ENCODE peak calls at places on chromosome 9, in seven cellular contexts. One of them, this sample, is unnamed.
A peak's percentile ranks its signal among the peaks of the same experiment; 100 is the strongest.

GRCh38 chr9:71145179-71145578 is 23.8 kb upstream of the TRPM3 start:
- DNase-seq in activated B cell treated with CpG ODN at 0.5 μM for 24 hours: no peak
- DNase-seq in mammary epithelial cell: no peak
- DNase-seq in GM23338: no peak
- DNase-seq in Peyer's patch: no peak
- DNase-seq in cardiac fibroblast: peak; percentile 14
- DNase-seq in tibial nerve: no peak
- DNase-seq in this sample: peak; percentile 22

GRCh38 chr9:129347323-129348120 is 169.5 kb upstream of the IER5L start:
- DNase-seq in activated B cell treated with CpG ODN at 0.5 μM for 24 hours: no peak
- DNase-seq in mammary epithelial cell: no peak
- DNase-seq in GM23338: no peak
- DNase-seq in Peyer's patch: no peak
- DNase-seq in cardiac fibroblast: peak; percentile 54
- DNase-seq in tibial nerve: peak; percentile 13
- DNase-seq in this sample: no peak

GRCh38 chr9:38022995-38023394 is 46.0 kb downstream of the SHB start:
- DNase-seq in activated B cell treated with CpG ODN at 0.5 μM for 24 hours: no peak
- DNase-seq in mammary epithelial cell: no peak
- DNase-seq in GM23338: no peak
- DNase-seq in Peyer's patch: no peak
- DNase-seq in cardiac fibroblast: no peak
- DNase-seq in tibial nerve: no peak
- DNase-seq in this sample: no peak

GRCh38 chr9:115000217-115000639 is 69.8 kb upstream of the TNFSF8 start:
- DNase-seq in activated B cell treated with CpG ODN at 0.5 μM for 24 hours: no peak
- DNase-seq in mammary epithelial cell: no peak
- DNase-seq in GM23338: no peak
- DNase-seq in Peyer's patch: no peak
- DNase-seq in cardiac fibroblast: no peak
- DNase-seq in tibial nerve: no peak
- DNase-seq in this sample: peak; percentile 31

GRCh38 chr9:92716557-92716956 is 46.6 kb upstream of the IPPK start:
- DNase-seq in activated B cell treated with CpG ODN at 0.5 μM for 24 hours: peak; percentile 76
- DNase-seq in mammary epithelial cell: peak; percentile 46
- DNase-seq in GM23338: peak; percentile 90
- DNase-seq in Peyer's patch: peak; percentile 79
- DNase-seq in cardiac fibroblast: peak; percentile 50
- DNase-seq in tibial nerve: peak; percentile 77
- DNase-seq in this sample: peak; percentile 57

GRCh38 chr9:121765021-121765950 is 113.9 kb downstream of the DAB2IP start:
- DNase-seq in activated B cell treated with CpG ODN at 0.5 μM for 24 hours: no peak
- DNase-seq in mammary epithelial cell: peak; percentile 32
- DNase-seq in GM23338: no peak
- DNase-seq in Peyer's patch: no peak
- DNase-seq in cardiac fibroblast: peak; percentile 49
- DNase-seq in tibial nerve: peak; percentile 33
- DNase-seq in this sample: peak; percentile 28

GRCh38 chr9:89739531-89740315 is 134.9 kb downstream of the GADD45G start:
- DNase-seq in activated B cell treated with CpG ODN at 0.5 μM for 24 hours: no peak
- DNase-seq in mammary epithelial cell: no peak
- DNase-seq in GM23338: no peak
- DNase-seq in Peyer's patch: no peak
- DNase-seq in cardiac fibroblast: no peak
- DNase-seq in tibial nerve: no peak
- DNase-seq in this sample: no peak

GRCh38 chr9:121557581-121558422 is 58.2 kb upstream of the GGTA1 start:
- DNase-seq in activated B cell treated with CpG ODN at 0.5 μM for 24 hours: no peak
- DNase-seq in mammary epithelial cell: peak; percentile 83
- DNase-seq in GM23338: peak; percentile 79
- DNase-seq in Peyer's patch: no peak
- DNase-seq in cardiac fibroblast: peak; percentile 89
- DNase-seq in tibial nerve: peak; percentile 48
- DNase-seq in this sample: peak; percentile 74

GRCh38 chr9:118331622-118332045 is 627.4 kb downstream of the TLR4 start:
- DNase-seq in activated B cell treated with CpG ODN at 0.5 μM for 24 hours: no peak
- DNase-seq in mammary epithelial cell: peak; percentile 89
- DNase-seq in GM23338: no peak
- DNase-seq in Peyer's patch: no peak
- DNase-seq in cardiac fibroblast: peak; percentile 79
- DNase-seq in tibial nerve: no peak
- DNase-seq in this sample: peak; percentile 52

GRCh38 chr9:99003308-99003707 is 59.6 kb downstream of the COL15A1 start:
- DNase-seq in activated B cell treated with CpG ODN at 0.5 μM for 24 hours: no peak
- DNase-seq in mammary epithelial cell: no peak
- DNase-seq in GM23338: no peak
- DNase-seq in Peyer's patch: no peak
- DNase-seq in cardiac fibroblast: no peak
- DNase-seq in tibial nerve: no peak
- DNase-seq in this sample: no peak

GRCh38 chr9:6305954-6306563 is 22.1 kb upstream of the TPD52L3 start:
- DNase-seq in activated B cell treated with CpG ODN at 0.5 μM for 24 hours: no peak
- DNase-seq in mammary epithelial cell: peak; percentile 46
- DNase-seq in GM23338: peak; percentile 61
- DNase-seq in Peyer's patch: no peak
- DNase-seq in cardiac fibroblast: peak; percentile 76
- DNase-seq in tibial nerve: no peak
- DNase-seq in this sample: peak; percentile 71

GRCh38 chr9:128987800-128988199 is 40.3 kb downstream of the NUP188 start:
- DNase-seq in activated B cell treated with CpG ODN at 0.5 μM for 24 hours: no peak
- DNase-seq in mammary epithelial cell: peak; percentile 64
- DNase-seq in GM23338: no peak
- DNase-seq in Peyer's patch: no peak
- DNase-seq in cardiac fibroblast: peak; percentile 85
- DNase-seq in tibial nerve: no peak
- DNase-seq in this sample: peak; percentile 52

GRCh38 chr9:5441043-5441442 is 3.3 kb upstream of the PLGRKT start:
- DNase-seq in activated B cell treated with CpG ODN at 0.5 μM for 24 hours: no peak
- DNase-seq in mammary epithelial cell: peak; percentile 54
- DNase-seq in GM23338: no peak
- DNase-seq in Peyer's patch: no peak
- DNase-seq in cardiac fibroblast: peak; percentile 78
- DNase-seq in tibial nerve: no peak
- DNase-seq in this sample: peak; percentile 82

GRCh38 chr9:126692759-126693427 is 79.2 kb downstream of the LMX1B start:
- DNase-seq in activated B cell treated with CpG ODN at 0.5 μM for 24 hours: no peak
- DNase-seq in mammary epithelial cell: no peak
- DNase-seq in GM23338: no peak
- DNase-seq in Peyer's patch: peak; percentile 21
- DNase-seq in cardiac fibroblast: no peak
- DNase-seq in tibial nerve: no peak
- DNase-seq in this sample: no peak

GRCh38 chr9:13942695-13943094 is 371.2 kb downstream of the NFIB start:
- DNase-seq in activated B cell treated with CpG ODN at 0.5 μM for 24 hours: no peak
- DNase-seq in mammary epithelial cell: peak; percentile 99
- DNase-seq in GM23338: no peak
- DNase-seq in Peyer's patch: no peak
- DNase-seq in cardiac fibroblast: peak; percentile 98
- DNase-seq in tibial nerve: no peak
- DNase-seq in this sample: peak; percentile 100

GRCh38 chr9:86175223-86175622 is 75.9 kb upstream of the GOLM1 start:
- DNase-seq in activated B cell treated with CpG ODN at 0.5 μM for 24 hours: no peak
- DNase-seq in mammary epithelial cell: no peak
- DNase-seq in GM23338: no peak
- DNase-seq in Peyer's patch: no peak
- DNase-seq in cardiac fibroblast: no peak
- DNase-seq in tibial nerve: no peak
- DNase-seq in this sample: no peak

GRCh38 chr9:89808076-89808701 is 203.4 kb downstream of the GADD45G start:
- DNase-seq in activated B cell treated with CpG ODN at 0.5 μM for 24 hours: no peak
- DNase-seq in mammary epithelial cell: no peak
- DNase-seq in GM23338: peak; percentile 43
- DNase-seq in Peyer's patch: no peak
- DNase-seq in cardiac fibroblast: no peak
- DNase-seq in tibial nerve: no peak
- DNase-seq in this sample: no peak

GRCh38 chr9:77912895-77913693 is 118.5 kb downstream of the GNAQ start:
- DNase-seq in activated B cell treated with CpG ODN at 0.5 μM for 24 hours: no peak
- DNase-seq in mammary epithelial cell: peak; percentile 58
- DNase-seq in GM23338: no peak
- DNase-seq in Peyer's patch: no peak
- DNase-seq in cardiac fibroblast: peak; percentile 63
- DNase-seq in tibial nerve: no peak
- DNase-seq in this sample: no peak

GRCh38 chr9:90517103-90517502 is 125.5 kb downstream of the DIRAS2 start:
- DNase-seq in activated B cell treated with CpG ODN at 0.5 μM for 24 hours: no peak
- DNase-seq in mammary epithelial cell: no peak
- DNase-seq in GM23338: peak; percentile 37
- DNase-seq in Peyer's patch: no peak
- DNase-seq in cardiac fibroblast: no peak
- DNase-seq in tibial nerve: no peak
- DNase-seq in this sample: peak; percentile 13

GRCh38 chr9:128422783-128423150 is 2.1 kb downstream of the CERCAM start:
- DNase-seq in activated B cell treated with CpG ODN at 0.5 μM for 24 hours: no peak
- DNase-seq in mammary epithelial cell: peak; percentile 62
- DNase-seq in GM23338: no peak
- DNase-seq in Peyer's patch: no peak
- DNase-seq in cardiac fibroblast: no peak
- DNase-seq in tibial nerve: no peak
- DNase-seq in this sample: no peak

DNA sequence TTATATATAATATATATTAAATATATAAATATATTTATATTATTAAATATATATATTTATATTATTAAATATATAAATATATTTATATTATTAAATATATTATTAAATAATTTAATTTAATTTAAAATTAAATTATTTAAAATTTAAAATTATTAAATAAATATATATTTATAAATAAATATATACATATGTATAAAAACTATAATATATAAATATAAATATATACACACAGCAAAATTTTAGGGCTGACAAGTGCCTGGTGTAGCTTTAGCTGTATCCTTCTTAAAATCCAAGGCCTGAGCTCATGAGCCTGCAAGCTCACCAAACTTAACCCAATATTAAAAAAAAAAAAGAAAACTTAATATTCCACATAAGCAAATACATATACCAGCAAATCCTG is 53.2 kb downstream of the UBAP2 start:
- DNase-seq in activated B cell treated with CpG ODN at 0.5 μM for 24 hours: no peak
- DNase-seq in mammary epithelial cell: no peak
- DNase-seq in GM23338: no peak
- DNase-seq in Peyer's patch: no peak
- DNase-seq in cardiac fibroblast: no peak
- DNase-seq in tibial nerve: no peak
- DNase-seq in this sample: no peak
- TF ChIP-seq CTCF in activated B cell treated with CpG ODN at 0.5 μM for 24 hours: no peak
- TF ChIP-seq CTCF in mammary epithelial cell: no peak
- TF ChIP-seq CTCF in GM23338: no peak
- TF ChIP-seq CTCF in Peyer's patch: no peak
- TF ChIP-seq CTCF in cardiac fibroblast: no peak
- TF ChIP-seq CTCF in tibial nerve: no peak
- TF ChIP-seq CTCF in this sample: no peak

GRCh38 chr9:35662437-35662836 is 2.6 kb downstream of the ARHGEF39 start:
- DNase-seq in activated B cell treated with CpG ODN at 0.5 μM for 24 hours: no peak
- DNase-seq in mammary epithelial cell: no peak
- DNase-seq in GM23338: no peak
- DNase-seq in Peyer's patch: no peak
- DNase-seq in cardiac fibroblast: no peak
- DNase-seq in tibial nerve: no peak
- DNase-seq in this sample: no peak

GRCh38 chr9:35666547-35666946 is 1.6 kb upstream of the ARHGEF39 start:
- DNase-seq in activated B cell treated with CpG ODN at 0.5 μM for 24 hours: no peak
- DNase-seq in mammary epithelial cell: no peak
- DNase-seq in GM23338: no peak
- DNase-seq in Peyer's patch: no peak
- DNase-seq in cardiac fibroblast: no peak
- DNase-seq in tibial nerve: no peak
- DNase-seq in this sample: no peak

GRCh38 chr9:35666045-35666444 is 1.1 kb upstream of the ARHGEF39 start:
- DNase-seq in activated B cell treated with CpG ODN at 0.5 μM for 24 hours: no peak
- DNase-seq in mammary epithelial cell: no peak
- DNase-seq in GM23338: no peak
- DNase-seq in Peyer's patch: no peak
- DNase-seq in cardiac fibroblast: no peak
- DNase-seq in tibial nerve: no peak
- DNase-seq in this sample: no peak

GRCh38 chr9:35665471-35665818 is 450 bp upstream of the ARHGEF39 start:
- DNase-seq in activated B cell treated with CpG ODN at 0.5 μM for 24 hours: no peak
- DNase-seq in mammary epithelial cell: no peak
- DNase-seq in GM23338: no peak
- DNase-seq in Peyer's patch: no peak
- DNase-seq in cardiac fibroblast: no peak
- DNase-seq in tibial nerve: no peak
- DNase-seq in this sample: no peak

GRCh38 chr9:35664531-35665470 is at the start of gene ARHGEF39:
- DNase-seq in activated B cell treated with CpG ODN at 0.5 μM for 24 hours: peak; percentile 60
- DNase-seq in mammary epithelial cell: peak; percentile 79
- DNase-seq in GM23338: peak; percentile 97
- DNase-seq in Peyer's patch: peak; percentile 91
- DNase-seq in cardiac fibroblast: peak; percentile 66
- DNase-seq in tibial nerve: peak; percentile 55
- DNase-seq in this sample: peak; percentile 70
- TF ChIP-seq CTCF in activated B cell treated with CpG ODN at 0.5 μM for 24 hours: no peak
- TF ChIP-seq CTCF in mammary epithelial cell: peak; percentile 16
- TF ChIP-seq CTCF in GM23338: peak; percentile 34
- TF ChIP-seq CTCF in Peyer's patch: no peak
- TF ChIP-seq CTCF in cardiac fibroblast: no peak
- TF ChIP-seq CTCF in tibial nerve: no peak
- TF ChIP-seq CTCF in this sample: no peak

DNA sequence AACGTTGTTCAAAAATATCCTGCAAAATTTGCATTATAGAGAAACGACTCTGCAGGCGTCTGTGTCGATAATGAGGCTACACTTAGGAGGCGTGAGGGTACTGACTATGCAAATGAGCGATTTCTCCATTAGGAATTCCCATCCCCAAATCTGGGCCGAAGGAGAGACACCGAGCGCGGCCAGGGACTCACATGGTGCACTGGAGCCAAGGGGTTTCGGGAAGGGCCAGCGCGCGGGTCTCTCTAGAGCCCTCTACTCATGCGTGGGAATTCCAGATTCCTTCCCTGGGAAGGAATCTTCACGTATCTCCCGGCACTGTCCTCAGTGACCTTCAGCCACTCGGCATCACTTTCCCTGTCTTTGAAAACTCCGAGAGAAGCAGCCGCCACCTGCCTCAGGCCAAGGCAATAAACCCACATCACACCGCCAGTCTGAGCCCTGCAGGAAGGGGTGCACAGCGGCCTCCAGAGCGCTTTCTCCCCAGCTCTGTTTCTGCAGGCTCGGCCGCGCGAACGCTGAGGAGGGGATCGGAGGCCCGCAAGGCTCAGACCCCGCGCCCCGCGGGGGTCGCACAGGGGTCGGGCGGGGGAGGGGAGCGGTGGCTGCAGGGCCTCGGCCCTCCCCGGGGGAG is 653 bp upstream of the DENND4C start:
- DNase-seq in activated B cell treated with CpG ODN at 0.5 μM for 24 hours: peak; percentile 72
- DNase-seq in mammary epithelial cell: no peak
- DNase-seq in GM23338: peak; percentile 87
- DNase-seq in Peyer's patch: peak; percentile 90
- DNase-seq in cardiac fibroblast: peak; percentile 45
- DNase-seq in tibial nerve: peak; percentile 15
- DNase-seq in this sample: peak; percentile 36
- TF ChIP-seq CTCF in activated B cell treated with CpG ODN at 0.5 μM for 24 hours: no peak
- TF ChIP-seq CTCF in mammary epithelial cell: no peak
- TF ChIP-seq CTCF in GM23338: no peak
- TF ChIP-seq CTCF in Peyer's patch: no peak
- TF ChIP-seq CTCF in cardiac fibroblast: no peak
- TF ChIP-seq CTCF in tibial nerve: no peak
- TF ChIP-seq CTCF in this sample: no peak

DNA sequence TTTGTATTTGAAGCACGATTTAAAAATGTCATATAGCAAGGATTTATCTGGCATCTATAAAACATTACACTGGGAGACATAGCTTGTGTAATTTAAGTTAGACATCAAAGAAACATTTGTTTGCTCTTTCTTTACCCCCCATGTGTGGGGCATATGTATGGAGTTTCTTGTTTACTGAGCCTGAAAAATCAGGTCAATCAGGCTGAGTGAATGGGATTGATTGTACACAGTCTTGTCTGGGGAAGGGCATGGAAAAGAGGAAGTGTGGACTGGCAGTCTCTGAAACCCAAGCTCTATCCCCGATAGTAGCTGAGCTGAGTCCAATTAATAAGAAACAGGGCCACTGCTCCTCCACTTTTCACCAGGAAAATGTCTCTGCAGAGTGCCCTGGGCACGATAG is 49.4 kb downstream of the SLC46A2 start:
- DNase-seq in activated B cell treated with CpG ODN at 0.5 μM for 24 hours: no peak
- DNase-seq in mammary epithelial cell: no peak
- DNase-seq in GM23338: no peak
- DNase-seq in Peyer's patch: no peak
- DNase-seq in cardiac fibroblast: no peak
- DNase-seq in tibial nerve: no peak
- DNase-seq in this sample: no peak
- TF ChIP-seq CTCF in activated B cell treated with CpG ODN at 0.5 μM for 24 hours: no peak
- TF ChIP-seq CTCF in mammary epithelial cell: no peak
- TF ChIP-seq CTCF in GM23338: no peak
- TF ChIP-seq CTCF in Peyer's patch: no peak
- TF ChIP-seq CTCF in cardiac fibroblast: no peak
- TF ChIP-seq CTCF in tibial nerve: no peak
- TF ChIP-seq CTCF in this sample: no peak

This sample was measured in bronchial epithelial cell.